ENCODE peak calls at places on chromosomes 6 and 20, in eight cellular contexts. Q, Z, A, T, S, K, W and X are unnamed samples.

GRCh38 chr20:20664795-20665194 is 47.6 kb downstream of the RALGAPA2 start:
- DNase-seq in Z (no peak), T (peak), Q (no peak), W (peak), K (peak), A (peak), S (peak), X (no peak)

GRCh38 chr6:35428421-35429149 is 23.6 kb upstream of the FANCE start:
- DNase-seq in W (no peak), S (no peak), Z (no peak), T (no peak), Q (no peak), K (no peak), A (no peak), X (no peak)

GRCh38 chr6:36052092-36052491 is 24.5 kb downstream of the MAPK14 start:
- DNase-seq in A (no peak), W (no peak), Z (no peak), Q (no peak), T (no peak), S (no peak), K (no peak), X (no peak)

GRCh38 chr6:76697585-76697984 is 625.1 kb upstream of the IMPG1 start:
- DNase-seq in T (no peak), S (peak), Z (no peak), Q (no peak), A (no peak), W (peak), K (no peak), X (no peak)

GRCh38 chr6:157831424-157832249 is 8.6 kb downstream of the SNX9 start:
- DNase-seq in T (no peak), S (no peak), Q (no peak), W (no peak), A (no peak), Z (no peak), K (no peak), X (no peak)

GRCh38 chr6:109469591-109470189 is 13.3 kb downstream of the ZBTB24 start:
- DNase-seq in Z (no peak), T (no peak), S (no peak), Q (no peak), K (no peak), W (no peak), A (no peak), X (no peak)

GRCh38 chr6:106466211-106466610 is 105.7 kb downstream of the CRYBG1 start:
- DNase-seq in W (no peak), Q (no peak), S (no peak), K (no peak), Z (no peak), T (no peak), A (no peak), X (no peak)

GRCh38 chr6:63816401-63816975 is 180.9 kb downstream of the PHF3 start:
- DNase-seq in S (no peak), W (no peak), Q (no peak), K (no peak), T (no peak), A (no peak), Z (no peak), X (no peak)

GRCh38 chr20:63741354-63741675 is 1.7 kb downstream of the SLC2A4RG start:
- DNase-seq in W (no peak), T (no peak), Z (no peak), K (no peak), S (no peak), Q (no peak), A (no peak), X (no peak)

GRCh38 chr6:132813173-132813856 is 1.1 kb upstream of the RPS12 start:
- DNase-seq in W (peak), Z (peak), A (peak), T (peak), K (peak), S (peak), Q (peak), X (peak)

GRCh38 chr20:39038047-39038446 is 75.9 kb downstream of the DHX35 start:
- DNase-seq in T (no peak), W (no peak), S (no peak), A (no peak), K (no peak), Q (no peak), Z (no peak), X (no peak)

GRCh38 chr6:145073811-145074210 is 661.5 kb downstream of the EPM2A start:
- DNase-seq in T (no peak), W (no peak), A (no peak), Q (no peak), K (no peak), Z (no peak), S (no peak), X (no peak)

GRCh38 chr20:48523191-48523757 is 304.5 kb downstream of the PREX1 start:
- DNase-seq in K (no peak), T (peak), Z (peak), W (peak), A (peak), S (peak), Q (no peak), X (no peak)

GRCh38 chr6:33882154-33882553 is 78.4 kb upstream of the MLN start:
- DNase-seq in Q (no peak), S (no peak), W (no peak), Z (no peak), A (no peak), K (no peak), T (no peak), X (no peak)

GRCh38 chr6:138979365-138979764 is 8.7 kb downstream of the REPS1 start:
- DNase-seq in A (no peak), T (no peak), Z (no peak), S (no peak), W (no peak), K (no peak), Q (no peak), X (no peak)

GRCh38 chr20:20487811-20488210 is 119.9 kb downstream of the INSM1 start:
- DNase-seq in W (no peak), A (no peak), Z (no peak), Q (no peak), K (no peak), T (no peak), S (no peak), X (no peak)

GRCh38 chr6:132188865-132189264 is 212.4 kb downstream of the MOXD1 start:
- DNase-seq in Q (no peak), Z (no peak), W (no peak), T (no peak), A (no peak), K (no peak), S (peak), X (no peak)

GRCh38 chr6:36839819-36840379 is 655 bp upstream of the CPNE5 start:
- DNase-seq in Q (peak), W (no peak), Z (peak), A (peak), T (no peak), S (no peak), K (no peak), X (no peak)

GRCh38 chr6:168225471-168225901 is 94.1 kb downstream of the DACT2 start:
- DNase-seq in A (no peak), K (no peak), Z (no peak), Q (no peak), S (no peak), T (no peak), W (no peak), X (no peak)

GRCh38 chr6:92688328-92688727 is 731.0 kb downstream of the EPHA7 start:
- DNase-seq in Z (no peak), S (no peak), A (peak), T (no peak), Q (no peak), W (no peak), K (no peak), X (no peak)

GRCh38 chr6:121607716-121608115 is 172.3 kb downstream of the GJA1 start:
- DNase-seq in Q (no peak), S (no peak), W (no peak), K (no peak), Z (no peak), T (no peak), A (no peak), X (no peak)

GRCh38 chr6:142088858-142089216 is 43.9 kb upstream of the GJE1 start:
- DNase-seq in K (no peak), T (peak), S (peak), W (peak), A (peak), Q (no peak), Z (no peak), X (no peak)

GRCh38 chr6:71886184-71887005 is at the start of gene RIMS1:
- DNase-seq in T (no peak), A (no peak), Z (peak), S (no peak), W (no peak), Q (peak), K (no peak), X (no peak)

GRCh38 chr6:1536526-1537429 is 72.9 kb upstream of the FOXC1 start:
- DNase-seq in W (no peak), S (no peak), T (no peak), K (no peak), Z (no peak), Q (no peak), A (no peak), X (peak)

GRCh38 chr6:35477551-35478179 is 9.5 kb downstream of the RPL10A start:
- DNase-seq in A (no peak), S (no peak), T (no peak), K (no peak), W (no peak), Z (no peak), Q (no peak), X (no peak)

GRCh38 chr6:5214570-5215052 is 46.1 kb downstream of the LYRM4 start:
- DNase-seq in Q (peak), W (no peak), Z (peak), S (peak), A (peak), K (no peak), T (peak), X (peak)

GRCh38 chr6:26318459-26319404 is 46.3 kb upstream of the BTN3A2 start:
- DNase-seq in A (no peak), K (no peak), T (no peak), S (no peak), W (no peak), Z (no peak), Q (no peak), X (no peak)

GRCh38 chr6:86118271-86118670 is 475.6 kb upstream of the SYNCRIP start:
- DNase-seq in T (no peak), Z (no peak), S (no peak), Q (no peak), A (no peak), W (no peak), K (no peak), X (no peak)

GRCh38 chr6:140225587-140226438 is 851.4 kb upstream of the CITED2 start:
- DNase-seq in A (no peak), T (peak), S (peak), Q (no peak), K (no peak), W (no peak), Z (no peak), X (no peak)

GRCh38 chr6:45967363-45967762 is 48.3 kb downstream of the CLIC5 start:
- DNase-seq in S (no peak), W (no peak), Q (no peak), T (no peak), A (no peak), K (no peak), Z (no peak), X (no peak)

GRCh38 chr6:151847064-151847463 is 39.6 kb downstream of the ESR1 start:
- DNase-seq in S (peak), Z (peak), W (peak), Q (no peak), A (no peak), T (peak), K (no peak), X (no peak)

GRCh38 chr20:57198359-57199072 is 67.9 kb downstream of the BMP7 start:
- DNase-seq in Q (no peak), Z (no peak), K (no peak), T (no peak), W (no peak), A (no peak), S (no peak), X (no peak)

GRCh38 chr6:20946037-20946436 is 411.8 kb downstream of the CDKAL1 start:
- DNase-seq in A (peak), K (peak), W (no peak), T (no peak), Q (no peak), S (peak), Z (no peak), X (no peak)